ENCODE peak calls at places on chromosomes 16 and 17, in four cellular contexts. One of them, this sample, is unnamed. For H3K27me3, the result is how much of the 10 kb centered on the place peaks cover.

GRCh38 chr17:50829336-50829735 is 6.0 kb upstream of the WFIKKN2 start:
- DNase-seq in ovary: no peak
- DNase-seq in heart right ventricle: no peak
- DNase-seq in heart left ventricle: no peak
- DNase-seq in this sample: no peak

GRCh38 chr17:35743911-35744328 is 9.1 kb downstream of the GAS2L2 start:
- DNase-seq in ovary: no peak
- DNase-seq in heart right ventricle: no peak
- DNase-seq in heart left ventricle: peak
- DNase-seq in this sample: no peak

GRCh38 chr16:80391095-80391494 is 149.7 kb upstream of the DYNLRB2 start:
- DNase-seq in ovary: no peak
- DNase-seq in heart right ventricle: no peak
- DNase-seq in heart left ventricle: no peak
- DNase-seq in this sample: no peak

GRCh38 chr17:35789044-35789443 is 6.4 kb downstream of the MMP28 start:
- DNase-seq in ovary: no peak
- DNase-seq in heart left ventricle: no peak
- DNase-seq in heart right ventricle: no peak
- DNase-seq in this sample: no peak

GRCh38 chr17:11608396-11608795 is 10.1 kb downstream of the DNAH9 start:
- DNase-seq in ovary: peak
- DNase-seq in heart left ventricle: peak
- DNase-seq in heart right ventricle: peak
- DNase-seq in this sample: no peak

GRCh38 chr16:2471016-2471652 is at the start of gene NTN3:
- DNase-seq in heart right ventricle: no peak
- DNase-seq in ovary: no peak
- DNase-seq in heart left ventricle: peak
- DNase-seq in this sample: no peak

GRCh38 chr17:859461-860195 is 77.5 kb downstream of the MRM3 start:
- DNase-seq in heart right ventricle: peak
- DNase-seq in heart left ventricle: peak
- DNase-seq in ovary: no peak
- DNase-seq in this sample: no peak

GRCh38 chr17:38322156-38322779 is 21.5 kb downstream of the GPR179 start:
- DNase-seq in heart left ventricle: peak
- DNase-seq in ovary: peak
- DNase-seq in heart right ventricle: peak
- DNase-seq in this sample: no peak

GRCh38 chr16:630024-630814 is 566 bp upstream of the WFIKKN1 start:
- DNase-seq in heart right ventricle: no peak
- DNase-seq in heart left ventricle: no peak
- DNase-seq in ovary: no peak
- DNase-seq in this sample: no peak

GRCh38 chr16:10827691-10828341 is 9.2 kb upstream of the TVP23A start:
- DNase-seq in heart left ventricle: peak
- DNase-seq in heart right ventricle: peak
- DNase-seq in ovary: peak
- DNase-seq in this sample: peak

GRCh38 chr17:8940866-8941471 is 24.5 kb downstream of the PIK3R5 start:
- DNase-seq in heart left ventricle: no peak
- DNase-seq in ovary: no peak
- DNase-seq in heart right ventricle: no peak
- DNase-seq in this sample: no peak

GRCh38 chr17:81401727-81402529 is 6.7 kb downstream of the BAHCC1 start:
- DNase-seq in heart left ventricle: peak
- DNase-seq in ovary: no peak
- DNase-seq in heart right ventricle: no peak
- DNase-seq in this sample: no peak

GRCh38 chr17:46772013-46772878 is 46.2 kb downstream of the WNT3 start:
- DNase-seq in heart right ventricle: no peak
- DNase-seq in ovary: no peak
- DNase-seq in heart left ventricle: peak
- DNase-seq in this sample: no peak

GRCh38 chr17:73706858-73707257 is 62.6 kb upstream of the SDK2 start:
- DNase-seq in ovary: no peak
- DNase-seq in heart right ventricle: no peak
- DNase-seq in heart left ventricle: no peak
- DNase-seq in this sample: no peak

GRCh38 chr17:69773081-69773480 is 301.9 kb upstream of the KCNJ16 start:
- DNase-seq in heart right ventricle: no peak
- DNase-seq in ovary: no peak
- DNase-seq in heart left ventricle: no peak
- DNase-seq in this sample: no peak

GRCh38 chr17:19247423-19247822 is 10.3 kb downstream of the EPN2 start:
- DNase-seq in ovary: peak
- DNase-seq in heart left ventricle: no peak
- DNase-seq in heart right ventricle: no peak
- DNase-seq in this sample: no peak

GRCh38 chr17:44931376-44931775 is 16.1 kb upstream of the GFAP start:
- DNase-seq in heart right ventricle: no peak
- DNase-seq in heart left ventricle: no peak
- DNase-seq in ovary: no peak
- DNase-seq in this sample: no peak

GRCh38 chr17:66679631-66680517 is 155.0 kb upstream of the CACNG5 start:
- DNase-seq in heart left ventricle: no peak
- DNase-seq in ovary: no peak
- DNase-seq in heart right ventricle: no peak
- DNase-seq in this sample: no peak

GRCh38 chr16:23534868-23535860 is 22.0 kb downstream of the EARS2 start:
- DNase-seq in heart right ventricle: no peak
- DNase-seq in heart left ventricle: no peak
- DNase-seq in ovary: no peak
- DNase-seq in this sample: no peak

GRCh38 chr17:61862105-61862574 is 1.2 kb downstream of the BRIP1 start:
- DNase-seq in heart left ventricle: no peak
- DNase-seq in heart right ventricle: no peak
- DNase-seq in ovary: no peak
- DNase-seq in this sample: no peak

GRCh38 chr16:89308391-89309333 is 91.2 kb downstream of the ZNF778 start:
- DNase-seq in heart right ventricle: no peak
- DNase-seq in heart left ventricle: peak
- DNase-seq in ovary: no peak
- DNase-seq in this sample: no peak

DNA sequence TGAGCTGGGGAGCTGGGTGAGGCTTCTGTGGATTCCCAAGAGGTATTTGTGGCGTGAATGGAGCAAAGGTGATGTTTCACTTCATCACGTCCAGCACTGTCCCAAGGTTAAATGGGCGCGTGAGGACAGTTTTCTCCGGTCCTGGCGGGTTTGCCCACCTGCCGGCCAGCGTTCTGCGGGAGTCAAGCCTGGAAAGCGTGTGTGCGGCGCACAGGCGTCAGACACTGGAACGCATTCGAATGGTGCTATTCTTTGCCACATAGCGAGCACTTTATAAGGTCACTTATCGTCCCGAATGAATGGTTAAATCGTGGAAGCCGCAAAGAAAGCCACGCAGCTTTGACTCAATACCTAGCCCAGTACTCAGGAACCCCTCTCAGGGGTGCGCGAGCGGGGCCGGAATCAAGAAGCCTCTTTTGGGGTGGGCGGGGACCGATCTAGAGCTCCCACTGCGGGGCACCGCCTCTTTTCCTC is 446 bp upstream of the PSMD11 start:
- DNase-seq in heart right ventricle: no peak
- DNase-seq in heart left ventricle: no peak
- DNase-seq in ovary: no peak
- DNase-seq in this sample: no peak
- TF ChIP-seq CTCF in heart right ventricle: no peak
- TF ChIP-seq CTCF in heart left ventricle: no peak
- TF ChIP-seq CTCF in ovary: no peak
- TF ChIP-seq CTCF in this sample: no peak

GRCh38 chr16:4846503-4846900 is 586 bp downstream of the GLYR1 start:
- DNase-seq in heart left ventricle: peak
- DNase-seq in ovary: no peak
- DNase-seq in heart right ventricle: peak
- DNase-seq in this sample: no peak
- H3K4me3 ChIP-seq in heart left ventricle: peak
- H3K4me3 ChIP-seq in ovary: peak
- H3K4me3 ChIP-seq in heart right ventricle: peak
- H3K4me3 ChIP-seq in this sample: peak

GRCh38 chr16:71626858-71627213 is 852 bp downstream of the MARVELD3 start:
- DNase-seq in ovary: no peak
- DNase-seq in heart left ventricle: no peak
- DNase-seq in heart right ventricle: no peak
- DNase-seq in this sample: no peak
- H3K27me3 ChIP-seq in ovary: under half
- H3K27me3 ChIP-seq in heart left ventricle: under half
- H3K27me3 ChIP-seq in heart right ventricle: half or more
- H3K27me3 ChIP-seq in this sample: under half

GRCh38 chr16:27743963-27744362 is 194.0 kb downstream of the KATNIP start:
- DNase-seq in ovary: no peak
- DNase-seq in heart left ventricle: no peak
- DNase-seq in heart right ventricle: no peak
- DNase-seq in this sample: no peak

GRCh38 chr16:27740496-27741201 is 190.7 kb downstream of the KATNIP start:
- DNase-seq in ovary: no peak
- DNase-seq in heart left ventricle: no peak
- DNase-seq in heart right ventricle: no peak
- DNase-seq in this sample: no peak

GRCh38 chr16:27745348-27745747 is 195.4 kb downstream of the KATNIP start:
- DNase-seq in ovary: no peak
- DNase-seq in heart left ventricle: no peak
- DNase-seq in heart right ventricle: no peak
- DNase-seq in this sample: no peak

GRCh38 chr16:27739606-27740357 is 189.8 kb downstream of the KATNIP start:
- DNase-seq in ovary: no peak
- DNase-seq in heart left ventricle: no peak
- DNase-seq in heart right ventricle: no peak
- DNase-seq in this sample: no peak

GRCh38 chr16:27742333-27742732 is 192.4 kb downstream of the KATNIP start:
- DNase-seq in heart left ventricle: no peak
- DNase-seq in ovary: no peak
- DNase-seq in heart right ventricle: no peak
- DNase-seq in this sample: no peak
- TF ChIP-seq CTCF in heart left ventricle: no peak
- TF ChIP-seq CTCF in ovary: no peak
- TF ChIP-seq CTCF in heart right ventricle: no peak
- TF ChIP-seq CTCF in this sample: no peak

DNA sequence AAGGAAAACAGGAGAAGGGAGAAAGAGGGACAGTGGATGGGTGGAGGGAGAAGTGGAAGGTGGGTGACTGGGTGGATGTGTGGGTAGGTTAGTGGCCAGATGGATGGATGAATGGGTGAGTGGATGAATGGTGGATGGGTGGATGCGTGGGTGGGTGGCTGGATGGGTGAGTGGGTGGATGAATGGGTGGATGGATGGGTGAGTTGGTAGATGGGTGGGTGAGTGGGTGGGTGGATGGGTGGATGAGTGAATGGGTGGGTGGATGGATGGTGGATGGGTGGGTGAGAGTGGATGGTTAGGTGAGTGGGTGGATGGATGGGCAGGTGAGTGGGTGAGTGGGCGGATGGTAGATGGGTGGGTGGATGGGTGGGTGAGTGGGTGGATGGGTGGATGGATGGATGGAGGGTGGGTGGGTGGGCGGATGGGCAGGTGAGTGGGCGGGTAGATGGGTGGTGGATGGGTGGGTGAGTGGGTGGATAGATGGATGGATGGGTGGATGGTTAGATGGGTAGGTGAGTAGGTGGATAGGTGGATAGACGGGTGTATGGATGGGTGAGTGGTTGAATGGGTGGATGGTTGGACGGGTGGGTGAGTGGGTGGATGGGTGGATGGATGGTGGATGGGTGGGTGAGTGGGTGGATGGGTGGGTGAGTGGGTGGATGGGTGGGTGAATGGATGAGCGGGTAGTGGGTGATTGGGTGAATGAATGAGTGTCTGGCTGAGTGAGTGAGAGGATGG is 702 bp upstream of the MARVELD3 start:
- DNase-seq in heart right ventricle: no peak
- DNase-seq in ovary: no peak
- DNase-seq in heart left ventricle: no peak
- DNase-seq in this sample: no peak
- H3K4me3 ChIP-seq in heart right ventricle: no peak
- H3K4me3 ChIP-seq in ovary: no peak
- H3K4me3 ChIP-seq in heart left ventricle: no peak
- H3K4me3 ChIP-seq in this sample: no peak

GRCh38 chr16:67429799-67430503 is 970 bp upstream of the HSD11B2 start:
- DNase-seq in heart left ventricle: no peak
- DNase-seq in ovary: no peak
- DNase-seq in heart right ventricle: no peak
- DNase-seq in this sample: no peak

GRCh38 chr16:67430504-67431076 is 331 bp upstream of the HSD11B2 start:
- DNase-seq in heart right ventricle: no peak
- DNase-seq in heart left ventricle: no peak
- DNase-seq in ovary: no peak
- DNase-seq in this sample: no peak

GRCh38 chr16:67431077-67431804 is at the start of gene HSD11B2:
- DNase-seq in heart right ventricle: no peak
- DNase-seq in heart left ventricle: no peak
- DNase-seq in ovary: peak
- DNase-seq in this sample: no peak

GRCh38 chr16:67428146-67428731 is 2.7 kb upstream of the HSD11B2 start:
- DNase-seq in heart left ventricle: peak
- DNase-seq in heart right ventricle: peak
- DNase-seq in ovary: peak
- DNase-seq in this sample: no peak

GRCh38 chr16:67429053-67429798 is 1.7 kb upstream of the HSD11B2 start:
- DNase-seq in heart left ventricle: no peak
- DNase-seq in heart right ventricle: no peak
- DNase-seq in ovary: no peak
- DNase-seq in this sample: no peak
- H3K27me3 ChIP-seq in heart left ventricle: under half
- H3K27me3 ChIP-seq in heart right ventricle: under half
- H3K27me3 ChIP-seq in ovary: under half
- H3K27me3 ChIP-seq in this sample: under half

This sample was measured in BJ.